ENCODE peak calls at places on chromosomes 12 and 14, in eight cellular contexts. H is H1, R is GM23248, G is breast epithelium, I is GM06990, T is kidney, E is psoas muscle, A is HAP-1. P is an unnamed sample.
A peak's percentile ranks its signal among the peaks of the same experiment; 100 is the strongest.

GRCh38 chr14:104390941-104391901 is 188.3 kb upstream of the C14orf180 start:
- DNase-seq in R (no peak), E (no peak), H (no peak), A (no peak), G (peak; percentile 4), T (peak; percentile 62), I (no peak), P (no peak)

GRCh38 chr14:22850944-22851790 is 14.8 kb downstream of the MMP14 start:
- DNase-seq in I (no peak), E (peak; percentile 88), A (no peak), G (peak; percentile 88), H (no peak), R (peak; percentile 98), T (peak; percentile 94), P (no peak)

GRCh38 chr12:122871851-122872785 is 23.8 kb downstream of the VPS37B start:
- DNase-seq in R (peak; percentile 90), G (peak; percentile 80), I (no peak), T (peak; percentile 86), H (peak; percentile 96), E (no peak), A (peak; percentile 100), P (peak; percentile 68)

GRCh38 chr12:113131556-113131955 is 4.0 kb downstream of the RASAL1 start:
- DNase-seq in I (no peak), T (no peak), H (no peak), R (no peak), E (no peak), G (no peak), A (no peak), P (no peak)

GRCh38 chr14:93953263-93953662 is 23.1 kb downstream of the ASB2 start:
- DNase-seq in R (no peak), A (no peak), E (no peak), T (no peak), G (no peak), I (no peak), H (no peak), P (peak; percentile 60)

GRCh38 chr12:77236066-77236465 is 170.7 kb upstream of the E2F7 start:
- DNase-seq in H (no peak), G (no peak), E (no peak), I (no peak), A (no peak), T (no peak), R (peak; percentile 21), P (no peak)

GRCh38 chr14:96246535-96246839 is 9.5 kb upstream of the BDKRB1 start:
- DNase-seq in E (no peak), G (no peak), H (no peak), R (peak; percentile 100), I (no peak), A (no peak), T (no peak), P (peak; percentile 46)

GRCh38 chr12:55816876-55817351 is 610 bp downstream of the SARNP start:
- DNase-seq in T (no peak), E (no peak), I (peak; percentile 11), R (peak; percentile 69), H (no peak), G (no peak), A (no peak), P (no peak)

GRCh38 chr12:32419520-32419960 is 20.2 kb downstream of the FGD4 start:
- DNase-seq in T (no peak), E (no peak), A (no peak), R (peak; percentile 77), G (no peak), H (no peak), I (no peak), P (no peak)

GRCh38 chr14:105857816-105858675 is 331.7 kb downstream of the TMEM121 start:
- DNase-seq in H (no peak), G (no peak), T (peak; percentile 76), I (no peak), R (no peak), A (no peak), E (no peak), P (peak; percentile 76)

GRCh38 chr12:105451211-105451610 is 120.7 kb downstream of the C12orf75 start:
- DNase-seq in G (no peak), H (no peak), R (peak; percentile 92), E (no peak), A (no peak), T (no peak), I (no peak), P (no peak)

GRCh38 chr12:108525681-108526080 is 10.6 kb downstream of the FICD start:
- DNase-seq in T (no peak), I (no peak), E (no peak), R (peak; percentile 89), H (no peak), G (no peak), A (no peak), P (no peak)
- H3K36me3 ChIP-seq in T (peaks cover 65% of the 10 kb centered on the region), I (peaks cover 71% of the 10 kb centered on the region), E (peaks cover 100% of the 10 kb centered on the region), R (peaks cover 53% of the 10 kb centered on the region), H (peaks cover 60% of the 10 kb centered on the region), G (peaks cover 8% of the 10 kb centered on the region), A (peaks cover 95% of the 10 kb centered on the region), P (peaks cover 98% of the 10 kb centered on the region)

GRCh38 chr12:120093592-120094355 is 22.8 kb downstream of the RAB35 start:
- DNase-seq in H (no peak), I (no peak), A (no peak), T (peak; percentile 80), G (no peak), E (no peak), R (no peak), P (peak; percentile 92)
- H3K36me3 ChIP-seq in H (no peaks in the 10 kb centered on the region), I (peaks cover 39% of the 10 kb centered on the region), A (peaks cover 24% of the 10 kb centered on the region), T (peaks cover 49% of the 10 kb centered on the region), G (no peaks in the 10 kb centered on the region), E (peaks cover 43% of the 10 kb centered on the region), R (peaks cover 5% of the 10 kb centered on the region), P (peaks cover 34% of the 10 kb centered on the region)

GRCh38 chr12:121232163-121232562 is 22.2 kb downstream of the P2RX4 start:
- DNase-seq in G (no peak), R (no peak), A (no peak), H (no peak), T (no peak), I (no peak), E (no peak), P (no peak)
- H3K36me3 ChIP-seq in G (peaks cover 8% of the 10 kb centered on the region), R (no peaks in the 10 kb centered on the region), A (peaks cover 13% of the 10 kb centered on the region), H (no peaks in the 10 kb centered on the region), T (peaks cover 9% of the 10 kb centered on the region), I (peaks cover 31% of the 10 kb centered on the region), E (peaks cover 11% of the 10 kb centered on the region), P (peaks cover 3% of the 10 kb centered on the region)

DNA sequence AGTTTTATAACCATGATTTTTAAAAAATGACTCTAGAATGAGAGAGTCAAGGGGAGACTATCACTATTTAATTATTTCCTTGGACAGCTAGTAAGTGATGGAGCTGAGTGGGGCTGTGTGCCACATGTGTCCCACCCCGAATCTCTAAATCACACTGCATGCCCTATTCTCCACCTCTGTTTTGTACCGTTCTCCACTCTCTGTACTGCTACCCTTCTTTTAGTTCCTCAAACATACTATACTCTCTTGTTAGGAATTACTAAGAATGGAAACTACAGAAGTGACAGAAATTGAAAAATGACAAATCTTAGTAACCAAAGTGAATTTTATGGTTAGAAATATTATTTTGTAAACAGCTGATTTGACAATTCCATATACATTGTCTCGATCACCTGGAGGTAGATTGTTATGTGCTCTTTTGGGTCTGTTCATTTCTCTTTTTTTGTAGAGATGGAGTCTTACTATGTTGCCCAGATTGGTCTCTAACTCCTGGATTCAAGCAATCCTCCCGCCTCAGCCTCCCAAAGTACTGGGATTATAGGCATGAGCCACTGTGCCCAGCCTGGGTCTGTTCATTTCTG is 35.9 kb downstream of the SLC11A2 start:
- DNase-seq in I (no peak), R (no peak), E (no peak), A (no peak), G (no peak), H (no peak), T (no peak), P (no peak)
- H3K36me3 ChIP-seq in I (peaks cover 12% of the 10 kb centered on the region), R (peaks cover 10% of the 10 kb centered on the region), E (peaks cover 82% of the 10 kb centered on the region), A (peaks cover 62% of the 10 kb centered on the region), G (peaks cover 9% of the 10 kb centered on the region), H (peaks cover 13% of the 10 kb centered on the region), T (peaks cover 43% of the 10 kb centered on the region), P (peaks cover 49% of the 10 kb centered on the region)

GRCh38 chr12:119681139-119681538 is 13.2 kb downstream of the PRKAB1 start:
- DNase-seq in I (no peak), G (no peak), H (no peak), A (no peak), T (no peak), R (no peak), E (no peak), P (no peak)

GRCh38 chr12:119678459-119678858 is 10.5 kb downstream of the PRKAB1 start:
- DNase-seq in G (no peak), I (no peak), T (no peak), H (no peak), A (no peak), R (no peak), E (no peak), P (no peak)

GRCh38 chr12:119679490-119679889 is 11.6 kb downstream of the PRKAB1 start:
- DNase-seq in H (no peak), G (no peak), A (no peak), I (no peak), T (no peak), R (no peak), E (no peak), P (no peak)

GRCh38 chr12:119676573-119676972 is 8.6 kb downstream of the PRKAB1 start:
- DNase-seq in T (no peak), I (no peak), H (no peak), G (no peak), E (no peak), A (no peak), R (no peak), P (no peak)

GRCh38 chr12:119679081-119679480 is 11.1 kb downstream of the PRKAB1 start:
- DNase-seq in R (no peak), T (no peak), G (no peak), H (no peak), E (no peak), I (no peak), A (no peak), P (no peak)
- H3K36me3 ChIP-seq in R (peaks cover 42% of the 10 kb centered on the region), T (peaks cover 64% of the 10 kb centered on the region), G (peaks cover 21% of the 10 kb centered on the region), H (peaks cover 30% of the 10 kb centered on the region), E (peaks cover 84% of the 10 kb centered on the region), I (peaks cover 53% of the 10 kb centered on the region), A (peaks cover 70% of the 10 kb centered on the region), P (peaks cover 65% of the 10 kb centered on the region)

GRCh38 chr14:81519200-81519998 is 14.3 kb downstream of the SEL1L start:
- DNase-seq in A (no peak), T (no peak), H (no peak), I (no peak), R (no peak), G (no peak), E (no peak), P (no peak)
- H3K36me3 ChIP-seq in A (peaks cover 4% of the 10 kb centered on the region), T (peaks cover 15% of the 10 kb centered on the region), H (no peaks in the 10 kb centered on the region), I (peaks cover 4% of the 10 kb centered on the region), R (peaks cover 8% of the 10 kb centered on the region), G (no peaks in the 10 kb centered on the region), E (peaks cover 49% of the 10 kb centered on the region), P (peaks cover 11% of the 10 kb centered on the region)

GRCh38 chr14:68886109-68886434 is 93.0 kb downstream of the ACTN1 start:
- DNase-seq in E (no peak), A (no peak), R (no peak), H (no peak), G (no peak), T (no peak), I (no peak), P (no peak)
- H3K36me3 ChIP-seq in E (peaks cover 59% of the 10 kb centered on the region), A (peaks cover 60% of the 10 kb centered on the region), R (peaks cover 87% of the 10 kb centered on the region), H (peaks cover 31% of the 10 kb centered on the region), G (peaks cover 18% of the 10 kb centered on the region), T (peaks cover 8% of the 10 kb centered on the region), I (peaks cover 1% of the 10 kb centered on the region), P (peaks cover 69% of the 10 kb centered on the region)

DNA sequence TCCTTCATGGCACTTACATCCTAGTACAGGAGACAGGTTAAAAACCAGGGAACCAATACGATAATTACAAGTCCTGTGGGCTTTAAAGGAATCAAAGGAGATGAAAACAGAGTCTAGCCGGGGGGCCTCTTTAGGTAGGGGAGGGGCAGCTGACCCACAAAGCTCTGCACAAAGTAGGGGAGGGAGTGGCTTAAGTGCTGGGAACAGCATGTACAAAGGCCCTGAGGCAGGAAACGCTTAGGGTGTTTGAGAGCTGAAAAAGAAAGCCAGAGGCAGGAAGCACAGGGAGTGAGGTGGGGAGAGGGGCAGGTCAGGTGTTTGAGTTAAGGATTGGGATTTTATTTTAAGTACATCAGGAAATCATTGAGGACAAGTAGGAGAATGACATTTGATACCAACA is 37.7 kb downstream of the ZNF664 start:
- DNase-seq in I (no peak), E (no peak), G (no peak), T (no peak), H (no peak), A (no peak), R (no peak), P (no peak)
- H3K36me3 ChIP-seq in I (peaks cover 9% of the 10 kb centered on the region), E (peaks cover 34% of the 10 kb centered on the region), G (peaks cover 6% of the 10 kb centered on the region), T (peaks cover 25% of the 10 kb centered on the region), H (no peaks in the 10 kb centered on the region), A (peaks cover 31% of the 10 kb centered on the region), R (peaks cover 11% of the 10 kb centered on the region), P (peaks cover 63% of the 10 kb centered on the region)

P was measured in BE2C.